ENCODE peak calls at places on chromosomes 11 and 22, in five cellular contexts. One of them, this sample, is unnamed.

GRCh38 chr22:19446603-19447387 is 716 bp downstream of the C22orf39 start:
- DNase-seq in NCI-H510A treated with DMSO at 0.1 percent for 48 hours: no peak
- DNase-seq in iris pigment epithelial cell: peak
- DNase-seq in cardiac muscle cell: no peak
- DNase-seq in stimulated activated CD4-positive, alpha-beta T cell treated with anti-CD3 and anti-CD28 coated beads, Interleukin-1b, Interleukin-23, amount 100 ng/mL, for 1 hour: no peak
- DNase-seq in this sample: peak

GRCh38 chr11:10913996-10914514 is 56.2 kb upstream of the ZBED5 start:
- DNase-seq in iris pigment epithelial cell: no peak
- DNase-seq in stimulated activated CD4-positive, alpha-beta T cell treated with anti-CD3 and anti-CD28 coated beads, Interleukin-1b, Interleukin-23, amount 100 ng/mL, for 1 hour: no peak
- DNase-seq in NCI-H510A treated with DMSO at 0.1 percent for 48 hours: no peak
- DNase-seq in cardiac muscle cell: no peak
- DNase-seq in this sample: no peak

GRCh38 chr11:94151311-94151710 is 22.7 kb downstream of the PANX1 start:
- DNase-seq in stimulated activated CD4-positive, alpha-beta T cell treated with anti-CD3 and anti-CD28 coated beads, Interleukin-1b, Interleukin-23, amount 100 ng/mL, for 1 hour: no peak
- DNase-seq in NCI-H510A treated with DMSO at 0.1 percent for 48 hours: no peak
- DNase-seq in iris pigment epithelial cell: peak
- DNase-seq in cardiac muscle cell: no peak
- DNase-seq in this sample: no peak

GRCh38 chr11:32392840-32393239 is 42.5 kb downstream of the WT1 start:
- DNase-seq in cardiac muscle cell: no peak
- DNase-seq in stimulated activated CD4-positive, alpha-beta T cell treated with anti-CD3 and anti-CD28 coated beads, Interleukin-1b, Interleukin-23, amount 100 ng/mL, for 1 hour: no peak
- DNase-seq in iris pigment epithelial cell: no peak
- DNase-seq in NCI-H510A treated with DMSO at 0.1 percent for 48 hours: no peak
- DNase-seq in this sample: no peak

GRCh38 chr11:84990141-84990540 is 637.0 kb downstream of the DLG2 start:
- DNase-seq in NCI-H510A treated with DMSO at 0.1 percent for 48 hours: no peak
- DNase-seq in stimulated activated CD4-positive, alpha-beta T cell treated with anti-CD3 and anti-CD28 coated beads, Interleukin-1b, Interleukin-23, amount 100 ng/mL, for 1 hour: no peak
- DNase-seq in cardiac muscle cell: no peak
- DNase-seq in iris pigment epithelial cell: no peak
- DNase-seq in this sample: no peak

GRCh38 chr11:128463386-128463829 is 124.0 kb downstream of the ETS1 start:
- DNase-seq in cardiac muscle cell: no peak
- DNase-seq in NCI-H510A treated with DMSO at 0.1 percent for 48 hours: no peak
- DNase-seq in iris pigment epithelial cell: peak
- DNase-seq in stimulated activated CD4-positive, alpha-beta T cell treated with anti-CD3 and anti-CD28 coated beads, Interleukin-1b, Interleukin-23, amount 100 ng/mL, for 1 hour: no peak
- DNase-seq in this sample: peak

GRCh38 chr11:94183886-94184264 is 55.2 kb downstream of the PANX1 start:
- DNase-seq in NCI-H510A treated with DMSO at 0.1 percent for 48 hours: peak
- DNase-seq in stimulated activated CD4-positive, alpha-beta T cell treated with anti-CD3 and anti-CD28 coated beads, Interleukin-1b, Interleukin-23, amount 100 ng/mL, for 1 hour: no peak
- DNase-seq in cardiac muscle cell: peak
- DNase-seq in iris pigment epithelial cell: peak
- DNase-seq in this sample: peak

GRCh38 chr22:38756631-38757463 is 1.0 kb upstream of the SUN2 start:
- DNase-seq in iris pigment epithelial cell: no peak
- DNase-seq in cardiac muscle cell: no peak
- DNase-seq in NCI-H510A treated with DMSO at 0.1 percent for 48 hours: no peak
- DNase-seq in stimulated activated CD4-positive, alpha-beta T cell treated with anti-CD3 and anti-CD28 coated beads, Interleukin-1b, Interleukin-23, amount 100 ng/mL, for 1 hour: no peak
- DNase-seq in this sample: peak

GRCh38 chr11:69635804-69636511 is 5.0 kb upstream of the CCND1 start:
- DNase-seq in NCI-H510A treated with DMSO at 0.1 percent for 48 hours: no peak
- DNase-seq in cardiac muscle cell: no peak
- DNase-seq in stimulated activated CD4-positive, alpha-beta T cell treated with anti-CD3 and anti-CD28 coated beads, Interleukin-1b, Interleukin-23, amount 100 ng/mL, for 1 hour: no peak
- DNase-seq in iris pigment epithelial cell: no peak
- DNase-seq in this sample: no peak

GRCh38 chr11:112631333-112631732 is 329.9 kb upstream of the NCAM1 start:
- DNase-seq in stimulated activated CD4-positive, alpha-beta T cell treated with anti-CD3 and anti-CD28 coated beads, Interleukin-1b, Interleukin-23, amount 100 ng/mL, for 1 hour: no peak
- DNase-seq in NCI-H510A treated with DMSO at 0.1 percent for 48 hours: no peak
- DNase-seq in iris pigment epithelial cell: no peak
- DNase-seq in cardiac muscle cell: peak
- DNase-seq in this sample: no peak

GRCh38 chr11:96199563-96200025 is 143.4 kb downstream of the MAML2 start:
- DNase-seq in NCI-H510A treated with DMSO at 0.1 percent for 48 hours: no peak
- DNase-seq in stimulated activated CD4-positive, alpha-beta T cell treated with anti-CD3 and anti-CD28 coated beads, Interleukin-1b, Interleukin-23, amount 100 ng/mL, for 1 hour: peak
- DNase-seq in iris pigment epithelial cell: peak
- DNase-seq in cardiac muscle cell: no peak
- DNase-seq in this sample: peak

GRCh38 chr11:112977620-112978212 is 16.5 kb downstream of the NCAM1 start:
- DNase-seq in NCI-H510A treated with DMSO at 0.1 percent for 48 hours: no peak
- DNase-seq in iris pigment epithelial cell: peak
- DNase-seq in cardiac muscle cell: no peak
- DNase-seq in stimulated activated CD4-positive, alpha-beta T cell treated with anti-CD3 and anti-CD28 coated beads, Interleukin-1b, Interleukin-23, amount 100 ng/mL, for 1 hour: no peak
- DNase-seq in this sample: no peak

GRCh38 chr11:122814401-122814800 is 23.9 kb upstream of the CRTAM start:
- DNase-seq in stimulated activated CD4-positive, alpha-beta T cell treated with anti-CD3 and anti-CD28 coated beads, Interleukin-1b, Interleukin-23, amount 100 ng/mL, for 1 hour: no peak
- DNase-seq in cardiac muscle cell: no peak
- DNase-seq in iris pigment epithelial cell: no peak
- DNase-seq in NCI-H510A treated with DMSO at 0.1 percent for 48 hours: no peak
- DNase-seq in this sample: peak

GRCh38 chr11:12889243-12889642 is 119.9 kb upstream of the RASSF10 start:
- DNase-seq in NCI-H510A treated with DMSO at 0.1 percent for 48 hours: no peak
- DNase-seq in cardiac muscle cell: no peak
- DNase-seq in iris pigment epithelial cell: peak
- DNase-seq in stimulated activated CD4-positive, alpha-beta T cell treated with anti-CD3 and anti-CD28 coated beads, Interleukin-1b, Interleukin-23, amount 100 ng/mL, for 1 hour: no peak
- DNase-seq in this sample: no peak

GRCh38 chr11:65502852-65503603 is 4.2 kb downstream of the MALAT1 start:
- DNase-seq in stimulated activated CD4-positive, alpha-beta T cell treated with anti-CD3 and anti-CD28 coated beads, Interleukin-1b, Interleukin-23, amount 100 ng/mL, for 1 hour: no peak
- DNase-seq in cardiac muscle cell: no peak
- DNase-seq in NCI-H510A treated with DMSO at 0.1 percent for 48 hours: peak
- DNase-seq in iris pigment epithelial cell: peak
- DNase-seq in this sample: peak

GRCh38 chr11:22976146-22976545 is 115.9 kb upstream of the CCDC179 start:
- DNase-seq in stimulated activated CD4-positive, alpha-beta T cell treated with anti-CD3 and anti-CD28 coated beads, Interleukin-1b, Interleukin-23, amount 100 ng/mL, for 1 hour: no peak
- DNase-seq in iris pigment epithelial cell: peak
- DNase-seq in cardiac muscle cell: no peak
- DNase-seq in NCI-H510A treated with DMSO at 0.1 percent for 48 hours: no peak
- DNase-seq in this sample: no peak

GRCh38 chr11:69218946-69219720 is 63.4 kb downstream of the SMIM38 start:
- DNase-seq in cardiac muscle cell: no peak
- DNase-seq in NCI-H510A treated with DMSO at 0.1 percent for 48 hours: no peak
- DNase-seq in iris pigment epithelial cell: no peak
- DNase-seq in stimulated activated CD4-positive, alpha-beta T cell treated with anti-CD3 and anti-CD28 coated beads, Interleukin-1b, Interleukin-23, amount 100 ng/mL, for 1 hour: no peak
- DNase-seq in this sample: no peak

GRCh38 chr11:93541884-93542752 is 1.1 kb downstream of the SMCO4 start:
- DNase-seq in stimulated activated CD4-positive, alpha-beta T cell treated with anti-CD3 and anti-CD28 coated beads, Interleukin-1b, Interleukin-23, amount 100 ng/mL, for 1 hour: no peak
- DNase-seq in cardiac muscle cell: peak
- DNase-seq in iris pigment epithelial cell: peak
- DNase-seq in NCI-H510A treated with DMSO at 0.1 percent for 48 hours: peak
- DNase-seq in this sample: peak

GRCh38 chr11:46050065-46050464 is 71.2 kb downstream of the PHF21A start:
- DNase-seq in stimulated activated CD4-positive, alpha-beta T cell treated with anti-CD3 and anti-CD28 coated beads, Interleukin-1b, Interleukin-23, amount 100 ng/mL, for 1 hour: no peak
- DNase-seq in iris pigment epithelial cell: peak
- DNase-seq in cardiac muscle cell: peak
- DNase-seq in NCI-H510A treated with DMSO at 0.1 percent for 48 hours: no peak
- DNase-seq in this sample: no peak